ENCODE peak calls at places on chromosomes 5 and 9, in five cellular contexts. F is HepG2, R is H1, B is GM12878, E is K562. M is an unnamed sample.

GRCh38 chr9:110755179-110755578 is 86.6 kb downstream of the MUSK start:
- DNase-seq in B (no peak), F (no peak), R (no peak), E (no peak), M (no peak)

GRCh38 chr5:141618030-141618803 is 583 bp downstream of the DIAPH1 start:
- DNase-seq in F (peak; percentile 63), E (no peak), R (peak; percentile 76), B (no peak), M (peak; percentile 85)

GRCh38 chr5:136135536-136135935 is 2.9 kb downstream of the SMAD5 start:
- DNase-seq in E (no peak), F (no peak), B (no peak), R (no peak), M (no peak)

GRCh38 chr9:86766912-86767311 is 180.4 kb downstream of the GAS1 start:
- DNase-seq in F (peak; percentile 13), R (no peak), E (no peak), B (no peak), M (no peak)

GRCh38 chr5:10393491-10393890 is 40.0 kb downstream of the MARCHF6 start:
- DNase-seq in R (no peak), F (no peak), B (no peak), E (no peak), M (no peak)

GRCh38 chr5:36696059-36696673 is 89.8 kb downstream of the SLC1A3 start:
- DNase-seq in R (peak; percentile 77), F (peak; percentile 26), E (peak; percentile 37), B (no peak), M (peak; percentile 92)

GRCh38 chr5:58156354-58156753 is 303.5 kb downstream of the PLK2 start:
- DNase-seq in E (no peak), R (no peak), B (no peak), F (no peak), M (no peak)

GRCh38 chr9:104944356-104944755 is 16.4 kb upstream of the ABCA1 start:
- DNase-seq in F (no peak), E (no peak), B (no peak), R (no peak), M (no peak)

GRCh38 chr5:98519530-98519929 is 253.9 kb upstream of the RGMB start:
- DNase-seq in R (no peak), F (no peak), E (no peak), B (no peak), M (no peak)

GRCh38 chr5:134769206-134769605 is 10.6 kb downstream of the DDX46 start:
- DNase-seq in F (peak; percentile 31), B (no peak), E (no peak), R (no peak), M (no peak)

GRCh38 chr9:137225701-137226331 is 842 bp downstream of the CYSRT1 start:
- DNase-seq in F (no peak), B (no peak), R (no peak), E (no peak), M (no peak)
- TF ChIP-seq CREB1 in F (no peak), B (no peak), R (no peak), E (no peak), M (no peak)

DNA sequence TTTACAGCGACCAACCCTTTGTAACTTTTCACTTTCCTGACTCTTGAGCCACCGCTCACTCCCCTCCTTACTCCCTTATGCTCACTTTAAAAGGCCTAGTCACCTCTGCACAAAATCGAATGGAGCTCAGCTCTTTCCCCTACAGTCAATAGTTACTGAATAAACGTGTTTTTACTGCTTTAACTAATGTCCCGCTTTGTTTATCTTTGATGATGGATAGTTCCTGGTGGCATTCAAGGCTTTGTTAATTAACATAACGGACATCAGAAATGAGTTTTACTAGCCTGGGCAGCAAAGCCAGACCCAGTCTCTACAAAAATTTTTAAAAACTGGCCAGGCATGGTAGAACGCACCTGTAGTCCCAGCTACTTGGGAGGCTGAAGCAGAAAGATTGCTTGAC is 5.0 kb downstream of the SERINC5 start:
- DNase-seq in B (no peak), E (no peak), R (no peak), F (no peak), M (no peak)
- H4K20me1 ChIP-seq in B (no peaks in the 10 kb centered on the region), E (peaks cover 6% of the 10 kb centered on the region), R (peaks cover 31% of the 10 kb centered on the region), F (peaks cover 4% of the 10 kb centered on the region), M (peaks cover 56% of the 10 kb centered on the region)

DNA sequence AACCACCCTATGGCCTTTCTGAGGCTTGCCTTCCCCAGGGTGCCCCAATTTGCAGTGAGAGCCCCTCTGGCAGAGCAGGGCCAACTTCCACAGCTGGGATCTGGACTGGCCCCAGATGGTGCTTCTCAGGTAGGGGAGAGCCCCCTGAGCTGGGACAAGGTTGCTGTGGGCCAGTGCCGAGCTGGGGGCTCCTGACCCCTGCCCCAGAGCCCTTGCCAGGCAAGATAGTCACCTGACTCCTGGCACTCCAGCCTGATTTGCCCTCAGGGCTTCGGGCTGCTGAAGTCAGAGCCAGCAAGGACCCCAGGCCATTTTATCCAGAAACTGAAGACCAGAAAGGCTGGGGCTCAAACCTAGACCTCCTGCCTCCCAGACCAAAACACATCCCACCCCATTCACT is 33.4 kb upstream of the AKNA start:
- DNase-seq in F (no peak), B (no peak), R (no peak), E (no peak), M (no peak)
- TF ChIP-seq CREB1 in F (no peak), B (no peak), R (no peak), E (no peak), M (no peak)

DNA sequence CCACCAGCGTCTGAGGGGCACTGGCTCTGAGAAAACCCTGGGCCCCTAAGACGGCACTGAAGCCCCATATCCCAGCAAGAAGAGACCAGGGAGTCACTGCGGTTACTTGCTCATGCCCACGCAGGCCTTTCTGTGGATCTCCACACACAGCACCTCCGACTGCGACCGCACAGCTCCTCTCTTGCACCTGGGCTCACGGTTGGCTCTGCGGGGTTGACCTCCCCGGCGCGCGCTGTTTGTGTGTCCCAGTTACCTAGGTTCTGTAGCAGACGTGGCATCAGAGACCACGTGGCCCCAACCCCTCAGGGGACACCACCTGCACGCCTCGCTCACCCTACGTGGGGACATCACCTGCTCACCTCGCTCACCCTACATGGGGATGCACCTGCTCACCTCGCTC is 12.7 kb downstream of the LPCAT1 start:
- DNase-seq in F (no peak), B (no peak), R (peak; percentile 41), E (no peak), M (no peak)
- H4K20me1 ChIP-seq in F (peaks cover 80% of the 10 kb centered on the region), B (no peaks in the 10 kb centered on the region), R (peaks cover 57% of the 10 kb centered on the region), E (peaks cover 49% of the 10 kb centered on the region), M (peaks cover 25% of the 10 kb centered on the region)

GRCh38 chr5:131252824-131253171 is 11.1 kb upstream of the CDC42SE2 start:
- DNase-seq in E (no peak), B (peak; percentile 81), F (no peak), R (no peak), M (no peak)

GRCh38 chr5:131254741-131255140 is 9.1 kb upstream of the CDC42SE2 start:
- DNase-seq in F (no peak), B (no peak), R (no peak), E (no peak), M (no peak)

GRCh38 chr5:131246515-131246914 is 17.3 kb upstream of the CDC42SE2 start:
- DNase-seq in F (no peak), E (no peak), R (no peak), B (no peak), M (no peak)

GRCh38 chr5:131245948-131246347 is 17.9 kb upstream of the CDC42SE2 start:
- DNase-seq in E (no peak), R (no peak), B (no peak), F (no peak), M (no peak)

GRCh38 chr5:131250749-131251148 is 13.1 kb upstream of the CDC42SE2 start:
- DNase-seq in B (no peak), E (no peak), R (no peak), F (no peak), M (no peak)
- TF ChIP-seq CREB1 in B (no peak), E (no peak), R (no peak), F (no peak), M (no peak)

GRCh38 chr9:122088880-122089567 is 4.1 kb downstream of the TTLL11 start:
- DNase-seq in E (peak; percentile 35), B (no peak), F (no peak), R (no peak), M (no peak)
- H4K20me1 ChIP-seq in E (no peaks in the 10 kb centered on the region), B (no peaks in the 10 kb centered on the region), F (no peaks in the 10 kb centered on the region), R (no peaks in the 10 kb centered on the region), M (peaks cover 4% of the 10 kb centered on the region)

GRCh38 chr5:173882632-173883031 is 5.5 kb upstream of the CPEB4 start:
- DNase-seq in F (no peak), B (no peak), R (no peak), E (no peak), M (no peak)
- TF ChIP-seq CREB1 in F (no peak), B (no peak), R (no peak), E (no peak), M (no peak)

DNA sequence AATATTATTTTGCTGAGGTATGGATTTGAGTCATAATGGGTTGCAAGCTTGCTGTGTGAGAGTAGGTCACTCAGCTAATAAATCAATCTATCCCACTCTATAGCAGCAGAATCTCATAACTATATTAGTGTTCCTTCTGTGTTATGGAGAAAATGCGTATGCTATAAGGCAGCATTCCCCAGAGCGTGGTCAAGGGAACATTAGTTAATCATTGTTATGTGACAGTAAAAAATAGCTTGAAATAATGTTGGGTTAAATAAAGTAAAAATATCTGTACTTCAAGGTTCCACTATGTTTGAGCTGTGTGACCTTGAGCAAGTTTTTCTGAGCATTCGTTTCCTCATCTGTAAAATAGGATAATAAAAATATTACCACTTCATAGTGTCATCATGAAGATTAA is 7.8 kb downstream of the TRIM32 start:
- DNase-seq in F (no peak), E (no peak), B (no peak), R (no peak), M (no peak)
- H4K20me1 ChIP-seq in F (no peaks in the 10 kb centered on the region), E (no peaks in the 10 kb centered on the region), B (no peaks in the 10 kb centered on the region), R (peaks cover 6% of the 10 kb centered on the region), M (peaks cover 28% of the 10 kb centered on the region)

GRCh38 chr5:76851713-76852369 is 2.0 kb downstream of the S100Z start:
- DNase-seq in B (no peak), F (no peak), R (no peak), E (no peak), M (no peak)

GRCh38 chr5:76850543-76851140 is 828 bp downstream of the S100Z start:
- DNase-seq in R (no peak), E (no peak), B (no peak), F (no peak), M (no peak)

GRCh38 chr5:76845890-76846289 is 3.9 kb upstream of the S100Z start:
- DNase-seq in R (no peak), E (no peak), F (no peak), B (no peak), M (no peak)

GRCh38 chr5:76852716-76853115 is 2.9 kb downstream of the S100Z start:
- DNase-seq in B (no peak), F (no peak), E (no peak), R (no peak), M (no peak)

DNA sequence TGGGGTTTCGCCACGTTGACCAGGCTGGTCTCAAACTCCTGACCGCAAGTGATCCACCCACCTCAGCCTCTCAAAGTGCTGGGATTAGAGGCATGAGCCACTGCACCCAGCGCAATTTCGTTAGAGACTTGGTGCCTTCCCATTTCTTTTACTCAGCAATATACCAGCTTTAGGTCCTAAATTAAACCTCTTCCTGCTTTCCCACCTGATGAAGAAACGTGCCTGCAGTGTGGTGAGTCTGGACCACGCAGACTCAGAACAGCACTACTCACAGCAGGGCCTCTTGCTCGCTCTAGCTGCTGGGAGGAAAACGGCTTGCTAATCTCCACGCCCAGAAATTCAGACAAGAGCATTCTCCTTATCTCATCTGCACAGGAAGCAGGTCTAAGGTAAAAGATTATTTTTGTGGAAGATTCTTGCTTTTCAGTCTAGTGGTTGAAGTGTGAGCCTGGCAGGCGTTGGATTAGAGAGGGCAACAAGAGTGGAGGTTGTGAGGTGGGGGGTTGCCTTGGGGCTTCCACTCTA is at the start of gene S100Z:
- DNase-seq in E (peak; percentile 82), R (no peak), B (no peak), F (no peak), M (no peak)
- TF ChIP-seq CREB1 in E (peak; percentile 40), R (no peak), B (no peak), F (no peak), M (no peak)